ENCODE peak calls at places on chromosomes 2 and 18, in six cellular contexts. E is mucosa of gallbladder; C is stimulated activated CD4-positive, alpha-beta T cell treated with anti-CD3 and anti-CD28 coated beads, Interleukin-1b, Interleukin-23, amount 100 ng/mL, for 48 hours; R is kidney; D is stimulated activated CD8-positive, alpha-beta memory T cell treated with anti-CD3 and anti-CD28 coated beads, Interleukin-7, amount 100 ng/mL, for 1 hour; Y is WTC11. N is an unnamed sample.

GRCh38 chr2:206260427-206261012 is 13.9 kb upstream of the ZDBF2 start:
- DNase-seq in E (no peak), C (no peak), R (no peak), D (no peak), Y (no peak), N (no peak)

GRCh38 chr2:165293439-165294420 is 54.5 kb downstream of the SCN2A start:
- DNase-seq in E (peak), C (peak), R (no peak), D (no peak), Y (no peak), N (peak)

GRCh38 chr2:203786912-203787311 is 80.5 kb downstream of the CD28 start:
- DNase-seq in E (no peak), C (no peak), R (no peak), D (no peak), Y (no peak), N (peak)

GRCh38 chr2:42663828-42664227 is 95.4 kb downstream of the MTA3 start:
- DNase-seq in E (no peak), C (no peak), R (no peak), D (no peak), Y (no peak), N (no peak)

GRCh38 chr18:3814840-3815239 is 364.9 kb downstream of the TGIF1 start:
- DNase-seq in E (no peak), C (no peak), R (no peak), D (no peak), Y (no peak), N (peak)

GRCh38 chr2:15842771-15843666 is 97.3 kb upstream of the MYCN start:
- DNase-seq in E (no peak), C (no peak), R (no peak), D (no peak), Y (no peak), N (no peak)

GRCh38 chr18:30501594-30501993 is 540.9 kb downstream of the DSC3 start:
- DNase-seq in E (no peak), C (no peak), R (no peak), D (no peak), Y (no peak), N (no peak)

GRCh38 chr2:109674894-109675534 is 60.9 kb downstream of the SOWAHC start:
- DNase-seq in E (peak), C (no peak), R (no peak), D (no peak), Y (no peak), N (no peak)

GRCh38 chr2:47127862-47128543 is 27.1 kb downstream of the STPG4 start:
- DNase-seq in E (no peak), C (no peak), R (no peak), D (no peak), Y (no peak), N (no peak)

GRCh38 chr2:159084395-159085370 is 116.2 kb downstream of the TANC1 start:
- DNase-seq in E (no peak), C (no peak), R (no peak), D (no peak), Y (no peak), N (peak)

GRCh38 chr2:203418271-203418670 is 90.1 kb downstream of the ABI2 start:
- DNase-seq in E (no peak), C (no peak), R (no peak), D (no peak), Y (no peak), N (peak)

GRCh38 chr2:150425121-150425559 is 62.3 kb downstream of the RND3 start:
- DNase-seq in E (no peak), C (no peak), R (no peak), D (no peak), Y (peak), N (peak)

N was measured in astrocyte of the spinal cord.